ENCODE peak calls at places on chromosome 13, in ten cellular contexts. H is ELF-1; R is ascending aorta; U is CD8-positive, alpha-beta memory T cell; X is A673; P is activated naive CD8-positive, alpha-beta T cell treated with anti-CD3 and anti-CD28 coated beads for 36 hours; Q is NCI-H2029; A is LoVo; C is left lung; V is left ventricle myocardium inferior. E is an unnamed sample.

GRCh38 chr13:27353166-27353583 is 71.2 kb upstream of the GTF3A start:
- DNase-seq in P (no peak), A (peak; percentile 15), R (no peak), H (no peak), Q (no peak), C (no peak), V (no peak), X (no peak), U (no peak), E (no peak)

GRCh38 chr13:31048521-31048920 is 113.2 kb downstream of the HSPH1 start:
- DNase-seq in A (no peak), H (peak; percentile 23), V (no peak), C (no peak), P (no peak), X (no peak), R (no peak), U (no peak), Q (no peak), E (no peak)

GRCh38 chr13:24234200-24234915 is 73.8 kb downstream of the SPATA13 start:
- DNase-seq in H (no peak), A (no peak), V (no peak), X (no peak), R (no peak), P (no peak), U (no peak), C (no peak), Q (no peak), E (no peak)

GRCh38 chr13:85497652-85498051 is 301.6 kb downstream of the SLITRK6 start:
- DNase-seq in R (no peak), C (no peak), U (no peak), X (no peak), A (no peak), V (no peak), P (no peak), H (no peak), Q (no peak), E (no peak)

GRCh38 chr13:85710545-85710944 is 88.7 kb downstream of the SLITRK6 start:
- DNase-seq in C (no peak), Q (no peak), U (no peak), A (no peak), X (no peak), R (no peak), P (no peak), V (no peak), H (no peak), E (no peak)

GRCh38 chr13:50320297-50320862 is 305.1 kb downstream of the KCNRG start:
- DNase-seq in X (peak; percentile 13), P (no peak), U (no peak), H (no peak), A (peak; percentile 66), R (no peak), Q (peak; percentile 30), C (no peak), V (no peak), E (no peak)

GRCh38 chr13:48232420-48233096 is 448 bp upstream of the ITM2B start:
- DNase-seq in V (no peak), P (no peak), C (no peak), Q (no peak), H (no peak), U (no peak), R (no peak), X (no peak), A (peak; percentile 38), E (no peak)

GRCh38 chr13:44686478-44687071 is 110.4 kb upstream of the TSC22D1 start:
- DNase-seq in A (no peak), C (no peak), H (no peak), Q (no peak), P (no peak), X (no peak), V (no peak), U (no peak), R (no peak), E (no peak)

GRCh38 chr13:49791753-49792549 is 531 bp downstream of the KPNA3 start:
- DNase-seq in A (peak; percentile 18), Q (no peak), R (no peak), X (peak; percentile 62), V (no peak), P (peak; percentile 66), C (peak; percentile 49), U (peak; percentile 43), H (peak; percentile 66), E (no peak)

GRCh38 chr13:40343550-40344269 is 322.7 kb downstream of the FOXO1 start:
- DNase-seq in V (no peak), P (no peak), Q (no peak), R (no peak), U (no peak), C (no peak), A (no peak), X (no peak), H (no peak), E (no peak)

GRCh38 chr13:107680115-107680514 is 535.2 kb downstream of the LIG4 start:
- DNase-seq in X (peak; percentile 19), P (no peak), C (no peak), R (no peak), H (no peak), Q (peak; percentile 57), V (no peak), A (no peak), U (no peak), E (no peak)

GRCh38 chr13:86974251-86974994 is 696.7 kb upstream of the SLITRK5 start:
- DNase-seq in V (no peak), X (no peak), H (peak; percentile 40), R (no peak), A (no peak), Q (no peak), U (no peak), P (no peak), C (no peak), E (no peak)

GRCh38 chr13:31214379-31214778 is 14.6 kb downstream of the B3GLCT start:
- DNase-seq in C (no peak), Q (no peak), A (no peak), P (no peak), R (no peak), H (no peak), V (no peak), U (no peak), X (no peak), E (no peak)

GRCh38 chr13:98289339-98289935 is 112.4 kb upstream of the RNF113B start:
- DNase-seq in U (no peak), V (no peak), H (no peak), X (no peak), P (no peak), R (no peak), Q (no peak), C (no peak), A (no peak), E (no peak)

E was measured in right atrium auricular region.